ENCODE peak calls at places on chromosomes 7 and 10, in four cellular contexts. One of them, this sample, is unnamed.

GRCh38 chr10:89978081-89978480 is 276.7 kb downstream of the KIF20B start:
- DNase-seq in GM13977: no peak
- DNase-seq in type B pancreatic cell: no peak
- DNase-seq in activated T-cell treated with anti-CD3 and anti-CD28 coated beads, Interleukin-2, amount 50 U/mL, for 72 hours: no peak
- DNase-seq in this sample: no peak

GRCh38 chr7:16338065-16338464 is 83.3 kb downstream of the CRPPA start:
- DNase-seq in type B pancreatic cell: no peak
- DNase-seq in activated T-cell treated with anti-CD3 and anti-CD28 coated beads, Interleukin-2, amount 50 U/mL, for 72 hours: no peak
- DNase-seq in GM13977: no peak
- DNase-seq in this sample: no peak

GRCh38 chr10:132281915-132282666 is 25.7 kb downstream of the STK32C start:
- DNase-seq in activated T-cell treated with anti-CD3 and anti-CD28 coated beads, Interleukin-2, amount 50 U/mL, for 72 hours: no peak
- DNase-seq in type B pancreatic cell: no peak
- DNase-seq in GM13977: no peak
- DNase-seq in this sample: peak; percentile 22

GRCh38 chr7:6409991-6410693 is 37.6 kb downstream of the DAGLB start:
- DNase-seq in GM13977: peak; percentile 34
- DNase-seq in type B pancreatic cell: no peak
- DNase-seq in activated T-cell treated with anti-CD3 and anti-CD28 coated beads, Interleukin-2, amount 50 U/mL, for 72 hours: no peak
- DNase-seq in this sample: no peak

GRCh38 chr10:104492349-104492940 is 138.8 kb downstream of the CFAP58 start:
- DNase-seq in activated T-cell treated with anti-CD3 and anti-CD28 coated beads, Interleukin-2, amount 50 U/mL, for 72 hours: no peak
- DNase-seq in type B pancreatic cell: no peak
- DNase-seq in GM13977: no peak
- DNase-seq in this sample: no peak

GRCh38 chr10:494149-494542 is 195.3 kb downstream of the DIP2C start:
- DNase-seq in GM13977: no peak
- DNase-seq in activated T-cell treated with anti-CD3 and anti-CD28 coated beads, Interleukin-2, amount 50 U/mL, for 72 hours: no peak
- DNase-seq in type B pancreatic cell: no peak
- DNase-seq in this sample: no peak

GRCh38 chr10:67785098-67785497 is 52.9 kb downstream of the DNAJC12 start:
- DNase-seq in GM13977: no peak
- DNase-seq in activated T-cell treated with anti-CD3 and anti-CD28 coated beads, Interleukin-2, amount 50 U/mL, for 72 hours: peak; percentile 40
- DNase-seq in type B pancreatic cell: no peak
- DNase-seq in this sample: no peak

GRCh38 chr10:69389827-69390490 is 26.8 kb downstream of the TACR2 start:
- DNase-seq in GM13977: no peak
- DNase-seq in type B pancreatic cell: no peak
- DNase-seq in activated T-cell treated with anti-CD3 and anti-CD28 coated beads, Interleukin-2, amount 50 U/mL, for 72 hours: no peak
- DNase-seq in this sample: no peak

GRCh38 chr10:3467052-3467906 is 294.7 kb upstream of the PITRM1 start:
- DNase-seq in activated T-cell treated with anti-CD3 and anti-CD28 coated beads, Interleukin-2, amount 50 U/mL, for 72 hours: no peak
- DNase-seq in GM13977: no peak
- DNase-seq in type B pancreatic cell: no peak
- DNase-seq in this sample: no peak

GRCh38 chr7:81767883-81768282 is 2.0 kb downstream of the HGF start:
- DNase-seq in GM13977: no peak
- DNase-seq in activated T-cell treated with anti-CD3 and anti-CD28 coated beads, Interleukin-2, amount 50 U/mL, for 72 hours: no peak
- DNase-seq in type B pancreatic cell: no peak
- DNase-seq in this sample: no peak

GRCh38 chr10:1607466-1607865 is 129.9 kb downstream of the ADARB2 start:
- DNase-seq in type B pancreatic cell: no peak
- DNase-seq in GM13977: no peak
- DNase-seq in activated T-cell treated with anti-CD3 and anti-CD28 coated beads, Interleukin-2, amount 50 U/mL, for 72 hours: no peak
- DNase-seq in this sample: no peak

GRCh38 chr7:131633342-131633843 is 77.0 kb upstream of the PODXL start:
- DNase-seq in activated T-cell treated with anti-CD3 and anti-CD28 coated beads, Interleukin-2, amount 50 U/mL, for 72 hours: no peak
- DNase-seq in GM13977: no peak
- DNase-seq in type B pancreatic cell: no peak
- DNase-seq in this sample: no peak

GRCh38 chr10:8056891-8057331 is 2.4 kb downstream of the GATA3 start:
- DNase-seq in type B pancreatic cell: no peak
- DNase-seq in GM13977: peak; percentile 82
- DNase-seq in activated T-cell treated with anti-CD3 and anti-CD28 coated beads, Interleukin-2, amount 50 U/mL, for 72 hours: peak; percentile 68
- DNase-seq in this sample: no peak

GRCh38 chr10:990808-991207 is 2.6 kb downstream of the GTPBP4 start:
- DNase-seq in activated T-cell treated with anti-CD3 and anti-CD28 coated beads, Interleukin-2, amount 50 U/mL, for 72 hours: no peak
- DNase-seq in GM13977: no peak
- DNase-seq in type B pancreatic cell: no peak
- DNase-seq in this sample: no peak

GRCh38 chr10:550665-551460 is 138.6 kb downstream of the DIP2C start:
- DNase-seq in activated T-cell treated with anti-CD3 and anti-CD28 coated beads, Interleukin-2, amount 50 U/mL, for 72 hours: no peak
- DNase-seq in type B pancreatic cell: no peak
- DNase-seq in GM13977: no peak
- DNase-seq in this sample: no peak

GRCh38 chr7:95297041-95297440 is 27.3 kb downstream of the PON1 start:
- DNase-seq in type B pancreatic cell: no peak
- DNase-seq in GM13977: no peak
- DNase-seq in activated T-cell treated with anti-CD3 and anti-CD28 coated beads, Interleukin-2, amount 50 U/mL, for 72 hours: no peak
- DNase-seq in this sample: no peak

GRCh38 chr7:1028775-1029636 is 15.3 kb upstream of the GPR146 start:
- DNase-seq in GM13977: peak; percentile 91
- DNase-seq in activated T-cell treated with anti-CD3 and anti-CD28 coated beads, Interleukin-2, amount 50 U/mL, for 72 hours: peak; percentile 75
- DNase-seq in type B pancreatic cell: no peak
- DNase-seq in this sample: no peak

GRCh38 chr7:15463801-15464761 is 97.7 kb downstream of the AGMO start:
- DNase-seq in GM13977: no peak
- DNase-seq in activated T-cell treated with anti-CD3 and anti-CD28 coated beads, Interleukin-2, amount 50 U/mL, for 72 hours: no peak
- DNase-seq in type B pancreatic cell: no peak
- DNase-seq in this sample: no peak

GRCh38 chr7:120785056-120785455 is 72.9 kb downstream of the TSPAN12 start:
- DNase-seq in activated T-cell treated with anti-CD3 and anti-CD28 coated beads, Interleukin-2, amount 50 U/mL, for 72 hours: no peak
- DNase-seq in GM13977: no peak
- DNase-seq in type B pancreatic cell: no peak
- DNase-seq in this sample: no peak

GRCh38 chr7:30988346-30989005 is 24.7 kb downstream of the GHRHR start:
- DNase-seq in activated T-cell treated with anti-CD3 and anti-CD28 coated beads, Interleukin-2, amount 50 U/mL, for 72 hours: no peak
- DNase-seq in type B pancreatic cell: peak; percentile 63
- DNase-seq in GM13977: no peak
- DNase-seq in this sample: no peak

GRCh38 chr7:5419523-5420107 is 4.0 kb downstream of the TNRC18 start:
- DNase-seq in type B pancreatic cell: no peak
- DNase-seq in GM13977: no peak
- DNase-seq in activated T-cell treated with anti-CD3 and anti-CD28 coated beads, Interleukin-2, amount 50 U/mL, for 72 hours: no peak
- DNase-seq in this sample: no peak

GRCh38 chr7:33157781-33158180 is 28.4 kb downstream of the BBS9 start:
- DNase-seq in activated T-cell treated with anti-CD3 and anti-CD28 coated beads, Interleukin-2, amount 50 U/mL, for 72 hours: no peak
- DNase-seq in type B pancreatic cell: no peak
- DNase-seq in GM13977: no peak
- DNase-seq in this sample: no peak

GRCh38 chr10:119667562-119668328 is 16.6 kb downstream of the BAG3 start:
- DNase-seq in activated T-cell treated with anti-CD3 and anti-CD28 coated beads, Interleukin-2, amount 50 U/mL, for 72 hours: no peak
- DNase-seq in type B pancreatic cell: no peak
- DNase-seq in GM13977: no peak
- DNase-seq in this sample: no peak

GRCh38 chr10:58674260-58674659 is 161.6 kb downstream of the BICC1 start:
- DNase-seq in GM13977: no peak
- DNase-seq in activated T-cell treated with anti-CD3 and anti-CD28 coated beads, Interleukin-2, amount 50 U/mL, for 72 hours: no peak
- DNase-seq in type B pancreatic cell: no peak
- DNase-seq in this sample: no peak

GRCh38 chr10:93465806-93466675 is 16.1 kb downstream of the MYOF start:
- DNase-seq in GM13977: no peak
- DNase-seq in activated T-cell treated with anti-CD3 and anti-CD28 coated beads, Interleukin-2, amount 50 U/mL, for 72 hours: no peak
- DNase-seq in type B pancreatic cell: no peak
- DNase-seq in this sample: peak; percentile 75

GRCh38 chr10:115969591-115969990 is 303.4 kb downstream of the GFRA1 start:
- DNase-seq in GM13977: no peak
- DNase-seq in activated T-cell treated with anti-CD3 and anti-CD28 coated beads, Interleukin-2, amount 50 U/mL, for 72 hours: no peak
- DNase-seq in type B pancreatic cell: peak; percentile 37
- DNase-seq in this sample: no peak

GRCh38 chr7:139830779-139831498 is 1.9 kb downstream of the TBXAS1 start:
- DNase-seq in activated T-cell treated with anti-CD3 and anti-CD28 coated beads, Interleukin-2, amount 50 U/mL, for 72 hours: no peak
- DNase-seq in GM13977: peak; percentile 15
- DNase-seq in type B pancreatic cell: no peak
- DNase-seq in this sample: no peak

GRCh38 chr7:26853788-26854393 is 10.5 kb downstream of the SKAP2 start:
- DNase-seq in activated T-cell treated with anti-CD3 and anti-CD28 coated beads, Interleukin-2, amount 50 U/mL, for 72 hours: no peak
- DNase-seq in GM13977: no peak
- DNase-seq in type B pancreatic cell: no peak
- DNase-seq in this sample: peak; percentile 2

GRCh38 chr7:80467069-80467468 is 44.8 kb downstream of the GNAT3 start:
- DNase-seq in activated T-cell treated with anti-CD3 and anti-CD28 coated beads, Interleukin-2, amount 50 U/mL, for 72 hours: no peak
- DNase-seq in type B pancreatic cell: no peak
- DNase-seq in GM13977: no peak
- DNase-seq in this sample: no peak

This sample was measured in NCI-H2171.